ENCODE peak calls at places on chromosomes 5 and 9, in ten cellular contexts. X, K, C, P, J, Z, S, W, I and D are unnamed samples.

GRCh38 chr5:128637031-128637430 is 99.0 kb upstream of the FBN2 start:
- DNase-seq in C (no peak), Z (no peak), I (no peak), X (no peak), S (no peak), K (no peak), J (peak), P (no peak), W (no peak), D (no peak)

GRCh38 chr9:84212982-84213381 is 127.6 kb downstream of the SLC28A3 start:
- DNase-seq in I (no peak), P (no peak), X (no peak), Z (no peak), C (no peak), K (no peak), S (no peak), J (no peak), W (no peak), D (no peak)

GRCh38 chr5:66821626-66822429 is 225.6 kb downstream of the MAST4 start:
- DNase-seq in Z (no peak), W (no peak), K (no peak), P (no peak), X (no peak), C (no peak), S (peak), I (no peak), J (no peak), D (no peak)

GRCh38 chr9:107569171-107569570 is 79.6 kb upstream of the KLF4 start:
- DNase-seq in P (no peak), W (no peak), S (no peak), I (no peak), Z (no peak), C (no peak), X (no peak), J (no peak), K (no peak), D (no peak)

GRCh38 chr5:31485376-31486207 is 46.3 kb downstream of the DROSHA start:
- DNase-seq in P (no peak), J (no peak), C (no peak), W (no peak), S (no peak), I (no peak), X (no peak), K (no peak), Z (no peak), D (no peak)

GRCh38 chr5:111756701-111757581 is at the start of gene NREP:
- DNase-seq in J (peak), W (peak), Z (peak), S (peak), P (peak), C (peak), X (peak), I (peak), K (peak), D (peak)

GRCh38 chr5:159704160-159704559 is 212.1 kb upstream of the ADRA1B start:
- DNase-seq in K (no peak), Z (no peak), P (no peak), X (no peak), W (no peak), I (no peak), S (no peak), C (no peak), J (peak), D (no peak)

GRCh38 chr9:99563364-99563763 is 258.3 kb upstream of the NR4A3 start:
- DNase-seq in S (no peak), J (no peak), K (no peak), W (no peak), C (no peak), P (no peak), I (peak), Z (no peak), X (no peak), D (no peak)

GRCh38 chr5:107806705-107807104 is 136.0 kb upstream of the EFNA5 start:
- DNase-seq in W (no peak), C (no peak), J (no peak), X (no peak), Z (no peak), P (no peak), I (peak), K (no peak), S (peak), D (no peak)

GRCh38 chr9:98231770-98232478 is 23.5 kb downstream of the TBC1D2 start:
- DNase-seq in S (peak), C (peak), Z (no peak), X (no peak), P (no peak), J (peak), W (no peak), I (no peak), K (no peak), D (no peak)

GRCh38 chr5:68251804-68252648 is 36.5 kb downstream of the PIK3R1 start:
- DNase-seq in X (no peak), C (no peak), P (no peak), S (no peak), Z (no peak), W (no peak), I (peak), J (peak), K (no peak), D (no peak)

GRCh38 chr5:144822544-144822943 is 651.9 kb downstream of the KCTD16 start:
- DNase-seq in I (no peak), Z (no peak), C (no peak), K (no peak), S (no peak), P (no peak), J (no peak), X (no peak), W (no peak), D (no peak)

GRCh38 chr5:72280655-72281069 is 39.4 kb downstream of the MRPS27 start:
- DNase-seq in J (peak), I (peak), P (no peak), W (peak), Z (no peak), C (no peak), K (no peak), X (peak), S (peak), D (no peak)

GRCh38 chr9:133707065-133707760 is 30.9 kb downstream of the SARDH start:
- DNase-seq in J (no peak), I (no peak), X (no peak), P (no peak), K (no peak), C (no peak), Z (no peak), W (no peak), S (no peak), D (no peak)

GRCh38 chr5:36874465-36874864 is 2.1 kb upstream of the NIPBL start:
- DNase-seq in W (no peak), P (no peak), S (no peak), I (no peak), C (peak), J (peak), X (peak), Z (no peak), K (no peak), D (no peak)

GRCh38 chr9:137025120-137025966 is 2.7 kb downstream of the ABCA2 start:
- DNase-seq in Z (no peak), I (peak), W (no peak), S (peak), J (no peak), X (peak), C (peak), P (no peak), K (no peak), D (no peak)

GRCh38 chr9:79263666-79264460 is 307.9 kb upstream of the TLE4 start:
- DNase-seq in K (no peak), W (no peak), X (peak), Z (no peak), P (no peak), J (peak), C (no peak), I (no peak), S (peak), D (no peak)

GRCh38 chr5:78519198-78519941 is 129.2 kb downstream of the LHFPL2 start:
- DNase-seq in W (no peak), C (no peak), J (no peak), K (no peak), Z (no peak), S (peak), I (no peak), X (no peak), P (no peak), D (no peak)

GRCh38 chr9:114995681-114996221 is 65.4 kb upstream of the TNFSF8 start:
- DNase-seq in W (no peak), X (no peak), K (no peak), I (no peak), C (no peak), J (no peak), P (no peak), Z (no peak), S (no peak), D (no peak)

GRCh38 chr5:55650391-55650790 is 61.7 kb downstream of the SLC38A9 start:
- DNase-seq in J (peak), Z (peak), X (no peak), S (peak), C (no peak), K (no peak), W (no peak), P (peak), I (no peak), D (no peak)

GRCh38 chr5:130231786-130232185 is 327.5 kb downstream of the CHSY3 start:
- DNase-seq in I (no peak), P (no peak), J (no peak), W (no peak), S (no peak), X (no peak), Z (no peak), K (no peak), C (no peak), D (no peak)

GRCh38 chr5:56264417-56265025 is 31.4 kb upstream of the ANKRD55 start:
- DNase-seq in J (peak), C (peak), X (peak), Z (peak), I (peak), K (peak), S (peak), W (peak), P (peak), D (peak)

GRCh38 chr5:36739751-36740221 is 133.4 kb downstream of the SLC1A3 start:
- DNase-seq in P (peak), X (peak), J (peak), I (peak), K (no peak), C (peak), W (peak), Z (peak), S (peak), D (peak)

GRCh38 chr9:4489919-4490704 is at the start of gene SLC1A1:
- DNase-seq in I (peak), J (peak), P (no peak), W (peak), S (peak), X (peak), K (peak), C (no peak), Z (peak), D (peak)

GRCh38 chr9:127447416-127448111 is 3.6 kb downstream of the RPL12 start:
- DNase-seq in Z (no peak), X (no peak), J (peak), W (no peak), S (peak), P (no peak), C (no peak), K (no peak), I (no peak), D (no peak)

GRCh38 chr9:18755263-18755662 is 277.7 kb downstream of the SAXO1 start:
- DNase-seq in W (no peak), Z (no peak), X (no peak), K (no peak), C (no peak), J (no peak), S (no peak), I (no peak), P (no peak), D (no peak)

GRCh38 chr5:72720205-72720604 is 96.3 kb upstream of the TNPO1 start:
- DNase-seq in C (no peak), I (no peak), P (no peak), S (no peak), Z (no peak), W (no peak), X (no peak), K (no peak), J (no peak), D (no peak)

GRCh38 chr5:15604986-15605385 is 105.0 kb downstream of the FBXL7 start:
- DNase-seq in C (no peak), Z (no peak), X (no peak), S (no peak), I (no peak), W (no peak), P (no peak), J (peak), K (no peak), D (no peak)

GRCh38 chr5:180640301-180640764 is 9.1 kb downstream of the FLT4 start:
- DNase-seq in C (no peak), X (no peak), S (no peak), J (no peak), Z (no peak), I (no peak), P (no peak), W (no peak), K (no peak), D (no peak)

GRCh38 chr5:73648490-73648889 is 22.5 kb downstream of the ARHGEF28 start:
- DNase-seq in J (no peak), W (no peak), I (no peak), K (no peak), Z (no peak), S (no peak), P (no peak), C (no peak), X (no peak), D (no peak)

GRCh38 chr9:78821126-78821822 is 524.3 kb downstream of the PSAT1 start:
- DNase-seq in S (peak), C (peak), K (peak), X (peak), J (peak), I (peak), Z (peak), W (peak), P (no peak), D (peak)

GRCh38 chr9:83537331-83538171 is 650 bp downstream of the FRMD3 start:
- DNase-seq in C (no peak), J (peak), W (no peak), I (no peak), Z (no peak), P (no peak), S (peak), X (no peak), K (no peak), D (no peak)

GRCh38 chr5:75885321-75885720 is 168.1 kb upstream of the POC5 start:
- DNase-seq in J (no peak), X (no peak), P (no peak), C (no peak), S (no peak), K (no peak), W (no peak), Z (no peak), I (no peak), D (no peak)